ENCODE peak calls at places on chromosomes 1 and 21, in four cellular contexts. L, C, S and T are unnamed samples.

GRCh38 chr1:228219245-228219961 is 11.6 kb downstream of the OBSCN start:
- DNase-seq in L (no peak), S (no peak), C (no peak), T (no peak)

GRCh38 chr1:181726608-181727007 is 243.3 kb downstream of the CACNA1E start:
- DNase-seq in S (no peak), L (no peak), C (no peak), T (no peak)

GRCh38 chr1:47659141-47659540 is 221.3 kb downstream of the FOXD2 start:
- DNase-seq in L (no peak), C (no peak), S (no peak), T (no peak)

GRCh38 chr1:53061859-53062714 is at the start of gene PODN:
- DNase-seq in S (no peak), L (peak; percentile 60), C (peak; percentile 70), T (peak; percentile 49)

GRCh38 chr1:21266119-21266774 is 24.0 kb downstream of the ECE1 start:
- DNase-seq in L (no peak), C (no peak), S (no peak), T (no peak)

GRCh38 chr21:34335316-34335715 is 28.5 kb upstream of the KCNE2 start:
- DNase-seq in L (no peak), S (no peak), C (no peak), T (no peak)

GRCh38 chr1:66333463-66334232 is 200.3 kb upstream of the SGIP1 start:
- DNase-seq in L (no peak), S (peak; percentile 11), C (no peak), T (no peak)

GRCh38 chr1:65170511-65171142 is 22.6 kb downstream of the AK4 start:
- DNase-seq in C (no peak), L (no peak), S (no peak), T (no peak)

GRCh38 chr1:243924588-243925349 is 74.7 kb upstream of the AKT3 start:
- DNase-seq in L (no peak), S (no peak), C (no peak), T (no peak)

GRCh38 chr1:7313081-7313546 is 458.0 kb upstream of the VAMP3 start:
- DNase-seq in S (no peak), C (no peak), L (no peak), T (no peak)

GRCh38 chr1:38487398-38487797 is 372.2 kb downstream of the RRAGC start:
- DNase-seq in S (no peak), C (no peak), L (no peak), T (no peak)

GRCh38 chr1:159923203-159924024 is 1.9 kb downstream of the TAGLN2 start:
- DNase-seq in L (peak; percentile 75), S (peak; percentile 94), C (peak; percentile 90), T (peak; percentile 92)

GRCh38 chr1:176029609-176030008 is 177.5 kb downstream of the COP1 start:
- DNase-seq in C (no peak), S (no peak), L (no peak), T (no peak)

GRCh38 chr1:97384294-97384952 is 536.4 kb downstream of the DPYD start:
- DNase-seq in C (no peak), L (no peak), S (no peak), T (no peak)

GRCh38 chr1:43824795-43825194 is 108.8 kb upstream of the ARTN start:
- DNase-seq in C (no peak), L (no peak), S (no peak), T (no peak)

GRCh38 chr1:108049083-108049819 is 84.3 kb upstream of the VAV3 start:
- DNase-seq in L (no peak), S (peak; percentile 14), C (peak; percentile 69), T (peak; percentile 29)

GRCh38 chr1:161131721-161132409 is 602 bp downstream of the DEDD start:
- DNase-seq in S (no peak), C (no peak), L (no peak), T (peak; percentile 22)

GRCh38 chr1:156483397-156483796 is 17.2 kb downstream of the MEF2D start:
- DNase-seq in C (no peak), L (no peak), S (no peak), T (no peak)

GRCh38 chr1:58902830-58903229 is 119.0 kb upstream of the JUN start:
- DNase-seq in L (no peak), C (no peak), S (no peak), T (no peak)
- H3K4me3 ChIP-seq in L (peak overlapping the region; percentile 62), C (peak overlapping the region; percentile 66), S (peak overlapping the region; percentile 53), T (no peak overlapping the region)

GRCh38 chr1:247189981-247190798 is 18.4 kb upstream of the ZNF124 start:
- DNase-seq in C (no peak), L (no peak), S (no peak), T (no peak)

GRCh38 chr1:247193958-247194357 is 22.1 kb upstream of the ZNF124 start:
- DNase-seq in S (no peak), L (no peak), C (no peak), T (no peak)
- H3K9me3 ChIP-seq in S (peaks cover 26% of the 10 kb centered on the region), L (peaks cover 46% of the 10 kb centered on the region), C (peaks cover 53% of the 10 kb centered on the region), T (peaks cover 13% of the 10 kb centered on the region)

GRCh38 chr1:115545791-115546733 is 95.7 kb upstream of the VANGL1 start:
- DNase-seq in S (no peak), C (no peak), L (no peak), T (no peak)
- H3K4me3 ChIP-seq in S (no peak overlapping the region), C (no peak overlapping the region), L (no peak overlapping the region), T (no peak overlapping the region)

GRCh38 chr1:5810553-5811270 is 181.5 kb downstream of the NPHP4 start:
- DNase-seq in L (no peak), S (no peak), C (peak; percentile 30), T (no peak)
- H3K9me3 ChIP-seq in L (no peaks in the 10 kb centered on the region), S (no peaks in the 10 kb centered on the region), C (no peaks in the 10 kb centered on the region), T (no peaks in the 10 kb centered on the region)

DNA sequence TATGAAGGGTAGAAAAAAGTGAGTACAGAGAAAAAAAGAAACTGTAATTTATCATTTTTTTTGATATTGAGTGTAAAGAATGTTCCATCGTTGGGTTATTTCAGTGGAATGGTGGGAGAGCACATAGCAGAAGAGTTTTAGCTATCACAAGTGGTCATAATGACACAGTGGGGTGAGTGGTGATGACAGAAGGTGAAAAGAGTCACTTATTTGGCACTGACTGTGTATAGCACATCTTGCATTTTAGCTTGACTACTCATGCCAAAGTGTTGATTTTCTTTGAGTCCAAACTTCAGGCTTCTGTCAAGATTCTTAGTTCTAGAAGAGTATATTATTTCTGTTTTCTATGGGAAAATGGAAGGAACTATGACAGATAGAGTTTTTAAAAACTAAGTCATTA is 261.2 kb downstream of the GRIK1 start:
- DNase-seq in S (no peak), C (no peak), L (no peak), T (no peak)
- H3K4me3 ChIP-seq in S (no peak overlapping the region), C (no peak overlapping the region), L (no peak overlapping the region), T (no peak overlapping the region)

DNA sequence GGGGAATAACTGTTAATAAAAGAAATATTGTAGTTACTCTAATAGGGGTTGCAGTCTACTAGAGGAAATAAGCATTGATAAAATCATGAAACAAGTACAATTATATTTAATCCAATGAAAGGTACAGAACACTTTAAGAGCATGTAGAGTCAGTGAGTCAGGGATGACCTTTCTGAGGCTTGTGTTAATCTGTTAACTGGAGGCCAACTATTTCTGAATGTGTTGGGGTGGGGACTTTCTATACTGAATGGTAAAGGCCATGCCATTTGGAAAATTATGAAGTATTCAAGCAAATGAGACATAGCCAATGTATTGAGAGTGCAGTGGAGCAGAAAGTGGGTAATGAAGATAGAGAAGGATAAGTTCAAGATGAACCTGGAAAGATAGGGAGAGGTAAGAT is 646.2 kb downstream of the ADGRL2 start:
- DNase-seq in L (no peak), S (no peak), C (no peak), T (no peak)
- H3K9me3 ChIP-seq in L (no peaks in the 10 kb centered on the region), S (peaks cover under 1% of the 10 kb centered on the region), C (peaks cover 4% of the 10 kb centered on the region), T (peaks cover 2% of the 10 kb centered on the region)

DNA sequence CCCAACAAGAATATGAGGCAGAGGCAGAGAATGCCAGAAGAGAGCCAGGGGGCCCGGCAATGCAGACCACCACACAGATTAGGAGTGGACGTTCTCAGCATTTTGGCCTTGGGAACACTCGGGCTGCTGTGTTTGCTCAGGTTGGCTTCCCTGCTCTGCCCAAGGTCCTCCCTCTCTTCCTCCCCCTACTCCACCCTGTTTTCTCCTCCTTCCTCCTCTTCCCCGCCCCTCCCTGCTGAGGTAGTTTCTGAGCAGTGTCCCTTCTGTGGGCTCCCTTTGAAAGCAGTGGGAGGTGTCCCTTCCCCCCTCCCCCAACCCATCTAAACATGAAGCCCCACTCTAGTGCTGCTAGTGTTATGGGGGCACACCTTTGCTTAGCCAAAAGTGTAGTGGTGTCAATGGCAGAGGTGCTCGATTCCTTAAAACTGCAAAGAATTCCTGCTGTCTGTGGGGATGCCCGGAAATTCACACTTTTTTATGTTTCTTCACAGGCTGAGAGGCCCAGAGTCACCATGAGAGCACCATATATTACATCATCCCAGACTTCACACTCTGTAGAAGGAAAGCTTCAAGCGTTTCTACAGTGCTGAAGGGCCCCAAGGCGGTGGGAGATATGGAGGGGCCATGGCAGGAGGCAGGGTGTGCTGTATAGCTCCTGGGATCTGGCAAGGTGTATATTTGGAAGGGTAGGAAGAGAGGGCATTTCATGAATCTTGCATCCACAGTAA is at the start of gene HHIPL2:
- DNase-seq in L (no peak), S (no peak), C (no peak), T (no peak)
- H3K4me3 ChIP-seq in L (no peak within 1 kb of the TSS), S (no peak within 1 kb of the TSS), C (no peak within 1 kb of the TSS), T (no peak within 1 kb of the TSS)

GRCh38 chr1:3031401-3032221 is 10.3 kb downstream of the ACTRT2 start:
- DNase-seq in C (peak; percentile 46), S (no peak), L (no peak), T (no peak)
- H3K9me3 ChIP-seq in C (no peaks in the 10 kb centered on the region), S (no peaks in the 10 kb centered on the region), L (no peaks in the 10 kb centered on the region), T (no peaks in the 10 kb centered on the region)

DNA sequence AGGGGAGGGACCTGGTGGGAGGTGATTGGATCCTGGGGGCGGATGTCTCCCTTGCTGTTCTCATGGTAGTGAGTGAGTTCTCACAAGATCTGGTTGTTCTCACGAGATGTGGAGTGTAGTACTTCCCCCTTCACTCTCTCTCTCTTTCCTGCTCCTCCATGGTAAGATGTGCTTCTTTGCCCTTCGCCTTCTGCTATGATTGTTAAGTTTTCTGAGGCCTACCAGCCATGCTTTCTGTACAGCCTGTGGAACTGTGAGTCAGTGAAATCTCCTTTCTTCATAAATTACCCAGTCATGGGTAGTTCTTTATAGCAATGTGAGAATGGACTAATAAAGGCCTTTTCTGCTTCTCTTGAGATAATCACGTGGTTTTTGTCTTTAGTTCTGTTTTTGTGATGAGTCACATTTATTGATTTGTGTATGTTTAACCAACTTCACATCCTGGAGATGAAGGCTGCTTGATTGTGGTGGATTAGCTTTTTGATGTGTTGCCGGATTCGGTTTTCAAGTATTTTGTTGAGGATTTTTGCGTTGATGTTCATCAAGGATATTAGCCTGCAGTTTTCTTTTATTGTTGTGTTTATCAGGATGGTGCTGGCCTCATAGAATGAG is 45.5 kb downstream of the RABGAP1L start:
- DNase-seq in C (no peak), L (no peak), S (peak; percentile 35), T (no peak)
- H3K4me3 ChIP-seq in C (no peak overlapping the region), L (no peak overlapping the region), S (no peak overlapping the region), T (no peak overlapping the region)

DNA sequence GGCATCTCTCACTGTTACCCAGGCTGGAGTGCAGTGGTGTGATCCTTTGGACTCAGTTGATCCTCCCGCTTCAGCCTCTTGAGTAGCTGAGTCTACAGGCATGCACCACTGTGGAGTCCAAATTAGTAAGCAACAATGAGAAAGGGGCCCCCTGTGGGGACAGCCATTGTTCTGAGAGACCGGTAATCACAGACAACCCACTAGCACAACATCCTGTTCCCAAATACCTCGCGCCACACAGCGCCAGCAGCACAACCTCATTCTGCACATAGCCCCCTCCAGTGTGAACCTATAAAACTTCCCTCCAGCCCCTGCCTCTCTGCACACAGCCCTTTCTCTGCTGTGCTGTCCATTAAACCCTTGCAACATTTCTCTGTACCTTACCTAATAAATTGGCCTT is 226.4 kb downstream of the DYRK1A start:
- DNase-seq in C (no peak), S (no peak), L (no peak), T (peak; percentile 11)
- H3K9me3 ChIP-seq in C (no peaks in the 10 kb centered on the region), S (no peaks in the 10 kb centered on the region), L (no peaks in the 10 kb centered on the region), T (no peaks in the 10 kb centered on the region)